ENCODE peak calls at places on chromosomes 11 and 22, in nine cellular contexts. One of them, this sample, is unnamed.

GRCh38 chr22:48942698-48943566 is 884.7 kb downstream of the BRD1 start:
- DNase-seq in prostate gland: no peak
- DNase-seq in A673: no peak
- DNase-seq in lung: peak; percentile 23
- DNase-seq in GM23338: no peak
- DNase-seq in IMR-90: no peak
- DNase-seq in Caco-2: no peak
- DNase-seq in neuronal stem cell: no peak
- DNase-seq in aorta: peak; percentile 54
- DNase-seq in this sample: peak; percentile 27

GRCh38 chr11:39374963-39375698 is 2084.3 kb downstream of the LRRC4C start:
- DNase-seq in neuronal stem cell: peak; percentile 3
- DNase-seq in aorta: no peak
- DNase-seq in lung: no peak
- DNase-seq in IMR-90: peak; percentile 2
- DNase-seq in Caco-2: no peak
- DNase-seq in GM23338: peak; percentile 53
- DNase-seq in A673: peak; percentile 92
- DNase-seq in prostate gland: no peak
- DNase-seq in this sample: no peak

GRCh38 chr11:46918087-46918751 is at the start of gene LRP4:
- DNase-seq in neuronal stem cell: no peak
- DNase-seq in IMR-90: no peak
- DNase-seq in prostate gland: peak; percentile 32
- DNase-seq in GM23338: peak; percentile 73
- DNase-seq in aorta: peak; percentile 86
- DNase-seq in Caco-2: peak; percentile 53
- DNase-seq in lung: no peak
- DNase-seq in A673: peak; percentile 83
- DNase-seq in this sample: peak; percentile 84

GRCh38 chr22:40202225-40202944 is 24.7 kb downstream of the TNRC6B start:
- DNase-seq in IMR-90: peak; percentile 51
- DNase-seq in prostate gland: no peak
- DNase-seq in A673: no peak
- DNase-seq in aorta: no peak
- DNase-seq in GM23338: no peak
- DNase-seq in Caco-2: no peak
- DNase-seq in lung: no peak
- DNase-seq in neuronal stem cell: no peak
- DNase-seq in this sample: no peak

GRCh38 chr22:48391820-48392219 is 1435.9 kb downstream of the BRD1 start:
- DNase-seq in IMR-90: no peak
- DNase-seq in Caco-2: no peak
- DNase-seq in A673: no peak
- DNase-seq in prostate gland: no peak
- DNase-seq in GM23338: no peak
- DNase-seq in aorta: peak; percentile 2
- DNase-seq in neuronal stem cell: no peak
- DNase-seq in lung: no peak
- DNase-seq in this sample: no peak

GRCh38 chr11:123430736-123431356 is 777 bp downstream of the GRAMD1B start:
- DNase-seq in prostate gland: peak; percentile 19
- DNase-seq in GM23338: peak; percentile 81
- DNase-seq in lung: peak; percentile 56
- DNase-seq in A673: peak; percentile 81
- DNase-seq in aorta: peak; percentile 85
- DNase-seq in IMR-90: peak; percentile 51
- DNase-seq in Caco-2: peak; percentile 40
- DNase-seq in neuronal stem cell: peak; percentile 24
- DNase-seq in this sample: peak; percentile 88

GRCh38 chr11:65437436-65438227 is 15.0 kb downstream of the NEAT1 start:
- DNase-seq in neuronal stem cell: no peak
- DNase-seq in aorta: no peak
- DNase-seq in Caco-2: no peak
- DNase-seq in prostate gland: peak; percentile 33
- DNase-seq in IMR-90: peak; percentile 41
- DNase-seq in A673: no peak
- DNase-seq in GM23338: no peak
- DNase-seq in lung: no peak
- DNase-seq in this sample: no peak

GRCh38 chr22:29816128-29816527 is 21.9 kb downstream of the ASCC2 start:
- DNase-seq in A673: no peak
- DNase-seq in IMR-90: no peak
- DNase-seq in GM23338: no peak
- DNase-seq in neuronal stem cell: no peak
- DNase-seq in Caco-2: no peak
- DNase-seq in aorta: no peak
- DNase-seq in prostate gland: no peak
- DNase-seq in lung: no peak
- DNase-seq in this sample: no peak

GRCh38 chr22:27663812-27664211 is 137.7 kb downstream of the MN1 start:
- DNase-seq in prostate gland: no peak
- DNase-seq in lung: no peak
- DNase-seq in Caco-2: no peak
- DNase-seq in neuronal stem cell: no peak
- DNase-seq in aorta: no peak
- DNase-seq in A673: no peak
- DNase-seq in IMR-90: peak; percentile 8
- DNase-seq in GM23338: no peak
- DNase-seq in this sample: no peak

GRCh38 chr11:14972581-14973490 is 685 bp upstream of the CALCA start:
- DNase-seq in aorta: no peak
- DNase-seq in GM23338: peak; percentile 47
- DNase-seq in prostate gland: no peak
- DNase-seq in Caco-2: no peak
- DNase-seq in A673: no peak
- DNase-seq in neuronal stem cell: no peak
- DNase-seq in lung: no peak
- DNase-seq in IMR-90: no peak
- DNase-seq in this sample: peak; percentile 53

GRCh38 chr11:33545941-33546340 is 154.7 kb downstream of the C11orf91 start:
- DNase-seq in A673: no peak
- DNase-seq in Caco-2: no peak
- DNase-seq in lung: no peak
- DNase-seq in IMR-90: peak; percentile 57
- DNase-seq in neuronal stem cell: no peak
- DNase-seq in aorta: no peak
- DNase-seq in GM23338: no peak
- DNase-seq in prostate gland: no peak
- DNase-seq in this sample: no peak

GRCh38 chr11:33540946-33541915 is 159.4 kb downstream of the C11orf91 start:
- DNase-seq in Caco-2: no peak
- DNase-seq in A673: no peak
- DNase-seq in lung: no peak
- DNase-seq in IMR-90: no peak
- DNase-seq in prostate gland: no peak
- DNase-seq in aorta: no peak
- DNase-seq in neuronal stem cell: no peak
- DNase-seq in GM23338: no peak
- DNase-seq in this sample: no peak

GRCh38 chr11:33544593-33545373 is 155.8 kb downstream of the C11orf91 start:
- DNase-seq in GM23338: no peak
- DNase-seq in Caco-2: no peak
- DNase-seq in prostate gland: no peak
- DNase-seq in A673: no peak
- DNase-seq in neuronal stem cell: no peak
- DNase-seq in IMR-90: no peak
- DNase-seq in lung: no peak
- DNase-seq in aorta: no peak
- DNase-seq in this sample: no peak

GRCh38 chr11:33543823-33544222 is 156.8 kb downstream of the C11orf91 start:
- DNase-seq in lung: no peak
- DNase-seq in prostate gland: no peak
- DNase-seq in GM23338: no peak
- DNase-seq in IMR-90: peak; percentile 53
- DNase-seq in A673: no peak
- DNase-seq in neuronal stem cell: no peak
- DNase-seq in Caco-2: no peak
- DNase-seq in aorta: no peak
- DNase-seq in this sample: no peak

DNA sequence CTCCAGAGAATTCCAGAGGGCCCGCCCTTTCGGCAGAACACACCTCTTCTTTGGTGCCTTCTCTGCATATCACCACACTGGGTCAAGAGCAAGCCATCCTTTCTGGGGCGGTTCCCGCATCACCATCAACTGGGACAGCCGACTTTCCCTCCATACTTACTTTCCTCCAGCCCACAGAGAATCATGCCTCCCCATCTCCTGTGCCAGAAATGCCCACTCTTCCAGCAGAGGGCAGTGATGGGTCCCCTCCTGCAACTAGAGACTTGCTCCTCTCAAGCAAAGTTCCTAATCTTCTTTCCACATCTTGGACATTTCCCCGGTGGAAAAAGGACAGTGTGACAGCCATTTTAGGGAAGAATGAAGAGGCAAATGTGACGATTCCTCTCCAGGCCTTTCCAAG is 157.7 kb downstream of the C11orf91 start:
- DNase-seq in IMR-90: peak; percentile 40
- DNase-seq in prostate gland: peak; percentile 8
- DNase-seq in Caco-2: peak; percentile 61
- DNase-seq in GM23338: peak; percentile 77
- DNase-seq in aorta: no peak
- DNase-seq in neuronal stem cell: peak; percentile 29
- DNase-seq in A673: peak; percentile 80
- DNase-seq in lung: peak; percentile 54
- DNase-seq in this sample: peak; percentile 91
- H3K27me3 ChIP-seq in IMR-90: no peaks in the 10 kb centered on the region
- H3K27me3 ChIP-seq in prostate gland: no peaks in the 10 kb centered on the region
- H3K27me3 ChIP-seq in Caco-2: no peaks in the 10 kb centered on the region
- H3K27me3 ChIP-seq in GM23338: no peaks in the 10 kb centered on the region
- H3K27me3 ChIP-seq in aorta: no peaks in the 10 kb centered on the region
- H3K27me3 ChIP-seq in neuronal stem cell: no peaks in the 10 kb centered on the region
- H3K27me3 ChIP-seq in A673: peaks cover 43% of the 10 kb centered on the region
- H3K27me3 ChIP-seq in lung: no peaks in the 10 kb centered on the region
- H3K27me3 ChIP-seq in this sample: peaks cover 9% of the 10 kb centered on the region

GRCh38 chr11:131070365-131070764 is 154.1 kb upstream of the SNX19 start:
- DNase-seq in neuronal stem cell: no peak
- DNase-seq in aorta: no peak
- DNase-seq in lung: no peak
- DNase-seq in prostate gland: no peak
- DNase-seq in Caco-2: no peak
- DNase-seq in GM23338: peak; percentile 42
- DNase-seq in IMR-90: no peak
- DNase-seq in A673: no peak
- DNase-seq in this sample: peak; percentile 68
- H3K27me3 ChIP-seq in neuronal stem cell: no peaks in the 10 kb centered on the region
- H3K27me3 ChIP-seq in aorta: no peaks in the 10 kb centered on the region
- H3K27me3 ChIP-seq in lung: no peaks in the 10 kb centered on the region
- H3K27me3 ChIP-seq in prostate gland: no peaks in the 10 kb centered on the region
- H3K27me3 ChIP-seq in Caco-2: no peaks in the 10 kb centered on the region
- H3K27me3 ChIP-seq in GM23338: no peaks in the 10 kb centered on the region
- H3K27me3 ChIP-seq in IMR-90: peaks cover 2% of the 10 kb centered on the region
- H3K27me3 ChIP-seq in A673: peaks cover 48% of the 10 kb centered on the region
- H3K27me3 ChIP-seq in this sample: peaks cover 15% of the 10 kb centered on the region

GRCh38 chr11:1444823-1445422 is 41.7 kb downstream of the MOB2 start:
- DNase-seq in Caco-2: no peak
- DNase-seq in neuronal stem cell: no peak
- DNase-seq in aorta: no peak
- DNase-seq in A673: no peak
- DNase-seq in prostate gland: no peak
- DNase-seq in lung: no peak
- DNase-seq in GM23338: no peak
- DNase-seq in IMR-90: no peak
- DNase-seq in this sample: no peak

GRCh38 chr11:1442807-1443366 is 43.7 kb downstream of the MOB2 start:
- DNase-seq in neuronal stem cell: no peak
- DNase-seq in aorta: no peak
- DNase-seq in A673: no peak
- DNase-seq in Caco-2: no peak
- DNase-seq in lung: no peak
- DNase-seq in GM23338: no peak
- DNase-seq in prostate gland: no peak
- DNase-seq in IMR-90: no peak
- DNase-seq in this sample: no peak

GRCh38 chr11:1445741-1446445 is 40.7 kb downstream of the MOB2 start:
- DNase-seq in lung: no peak
- DNase-seq in aorta: no peak
- DNase-seq in Caco-2: no peak
- DNase-seq in A673: no peak
- DNase-seq in neuronal stem cell: no peak
- DNase-seq in GM23338: no peak
- DNase-seq in IMR-90: no peak
- DNase-seq in prostate gland: no peak
- DNase-seq in this sample: no peak

GRCh38 chr11:1443737-1444136 is 42.8 kb downstream of the MOB2 start:
- DNase-seq in prostate gland: no peak
- DNase-seq in aorta: no peak
- DNase-seq in Caco-2: no peak
- DNase-seq in lung: no peak
- DNase-seq in A673: no peak
- DNase-seq in neuronal stem cell: no peak
- DNase-seq in IMR-90: no peak
- DNase-seq in GM23338: no peak
- DNase-seq in this sample: no peak

GRCh38 chr11:1444321-1444720 is 42.3 kb downstream of the MOB2 start:
- DNase-seq in aorta: no peak
- DNase-seq in lung: no peak
- DNase-seq in A673: no peak
- DNase-seq in GM23338: no peak
- DNase-seq in IMR-90: no peak
- DNase-seq in prostate gland: no peak
- DNase-seq in neuronal stem cell: no peak
- DNase-seq in Caco-2: no peak
- DNase-seq in this sample: no peak
- H3K27me3 ChIP-seq in aorta: no peaks in the 10 kb centered on the region
- H3K27me3 ChIP-seq in lung: peaks cover 9% of the 10 kb centered on the region
- H3K27me3 ChIP-seq in A673: no peaks in the 10 kb centered on the region
- H3K27me3 ChIP-seq in GM23338: no peaks in the 10 kb centered on the region
- H3K27me3 ChIP-seq in IMR-90: no peaks in the 10 kb centered on the region
- H3K27me3 ChIP-seq in prostate gland: peaks cover 3% of the 10 kb centered on the region
- H3K27me3 ChIP-seq in neuronal stem cell: no peaks in the 10 kb centered on the region
- H3K27me3 ChIP-seq in Caco-2: no peaks in the 10 kb centered on the region
- H3K27me3 ChIP-seq in this sample: no peaks in the 10 kb centered on the region

GRCh38 chr11:128684582-128685382 is 9.1 kb upstream of the FLI1 start:
- DNase-seq in Caco-2: no peak
- DNase-seq in GM23338: peak; percentile 76
- DNase-seq in IMR-90: no peak
- DNase-seq in prostate gland: no peak
- DNase-seq in neuronal stem cell: no peak
- DNase-seq in aorta: no peak
- DNase-seq in lung: no peak
- DNase-seq in A673: no peak
- DNase-seq in this sample: peak; percentile 74

GRCh38 chr11:128686745-128687177 is 7.1 kb upstream of the FLI1 start:
- DNase-seq in A673: no peak
- DNase-seq in neuronal stem cell: no peak
- DNase-seq in prostate gland: no peak
- DNase-seq in aorta: peak; percentile 80
- DNase-seq in IMR-90: peak; percentile 50
- DNase-seq in Caco-2: no peak
- DNase-seq in GM23338: peak; percentile 70
- DNase-seq in lung: no peak
- DNase-seq in this sample: peak; percentile 80

GRCh38 chr11:128685383-128686044 is 8.4 kb upstream of the FLI1 start:
- DNase-seq in neuronal stem cell: no peak
- DNase-seq in GM23338: peak; percentile 25
- DNase-seq in lung: no peak
- DNase-seq in aorta: no peak
- DNase-seq in Caco-2: no peak
- DNase-seq in IMR-90: no peak
- DNase-seq in prostate gland: no peak
- DNase-seq in A673: no peak
- DNase-seq in this sample: no peak

GRCh38 chr11:128687321-128687720 is 6.6 kb upstream of the FLI1 start:
- DNase-seq in IMR-90: no peak
- DNase-seq in A673: no peak
- DNase-seq in GM23338: peak; percentile 84
- DNase-seq in Caco-2: no peak
- DNase-seq in lung: no peak
- DNase-seq in neuronal stem cell: no peak
- DNase-seq in aorta: peak; percentile 80
- DNase-seq in prostate gland: no peak
- DNase-seq in this sample: peak; percentile 87

GRCh38 chr11:128686045-128686741 is 7.7 kb upstream of the FLI1 start:
- DNase-seq in neuronal stem cell: no peak
- DNase-seq in GM23338: peak; percentile 74
- DNase-seq in lung: no peak
- DNase-seq in prostate gland: no peak
- DNase-seq in aorta: no peak
- DNase-seq in A673: no peak
- DNase-seq in Caco-2: no peak
- DNase-seq in IMR-90: no peak
- DNase-seq in this sample: peak; percentile 81
- H3K27me3 ChIP-seq in neuronal stem cell: peaks cover 98% of the 10 kb centered on the region
- H3K27me3 ChIP-seq in GM23338: peaks cover 100% of the 10 kb centered on the region
- H3K27me3 ChIP-seq in lung: no peaks in the 10 kb centered on the region
- H3K27me3 ChIP-seq in prostate gland: peaks cover 50% of the 10 kb centered on the region
- H3K27me3 ChIP-seq in aorta: no peaks in the 10 kb centered on the region
- H3K27me3 ChIP-seq in A673: peaks cover 95% of the 10 kb centered on the region
- H3K27me3 ChIP-seq in Caco-2: peaks cover 2% of the 10 kb centered on the region
- H3K27me3 ChIP-seq in IMR-90: peaks cover 98% of the 10 kb centered on the region
- H3K27me3 ChIP-seq in this sample: peaks cover 100% of the 10 kb centered on the region

This sample was measured in endodermal cell.